ENCODE peak calls at places on chromosomes 3 and 15, in six cellular contexts. One of them, this sample, is unnamed.

GRCh38 chr15:77857419-77857818 is 220.1 kb downstream of the TBC1D2B start:
- DNase-seq in psoas muscle: no peak
- DNase-seq in CD4-positive, alpha-beta T cell: no peak
- DNase-seq in left ventricle myocardium inferior: no peak
- DNase-seq in CD8-positive, alpha-beta T cell: no peak
- DNase-seq in heart right ventricle: no peak
- DNase-seq in this sample: no peak

GRCh38 chr3:170056710-170057454 is 19.1 kb downstream of the GPR160 start:
- DNase-seq in psoas muscle: no peak
- DNase-seq in CD4-positive, alpha-beta T cell: no peak
- DNase-seq in left ventricle myocardium inferior: no peak
- DNase-seq in CD8-positive, alpha-beta T cell: no peak
- DNase-seq in heart right ventricle: no peak
- DNase-seq in this sample: no peak

GRCh38 chr3:17995769-17996168 is 253.3 kb upstream of the TBC1D5 start:
- DNase-seq in psoas muscle: no peak
- DNase-seq in CD4-positive, alpha-beta T cell: no peak
- DNase-seq in left ventricle myocardium inferior: no peak
- DNase-seq in CD8-positive, alpha-beta T cell: no peak
- DNase-seq in heart right ventricle: no peak
- DNase-seq in this sample: no peak

GRCh38 chr3:153829596-153830170 is 291.5 kb upstream of the ARHGEF26 start:
- DNase-seq in psoas muscle: no peak
- DNase-seq in CD4-positive, alpha-beta T cell: no peak
- DNase-seq in left ventricle myocardium inferior: no peak
- DNase-seq in CD8-positive, alpha-beta T cell: no peak
- DNase-seq in heart right ventricle: no peak
- DNase-seq in this sample: no peak

GRCh38 chr3:71492566-71492965 is 91.0 kb downstream of the FOXP1 start:
- DNase-seq in psoas muscle: no peak
- DNase-seq in CD4-positive, alpha-beta T cell: no peak
- DNase-seq in left ventricle myocardium inferior: no peak
- DNase-seq in CD8-positive, alpha-beta T cell: no peak
- DNase-seq in heart right ventricle: no peak
- DNase-seq in this sample: no peak

GRCh38 chr3:15327941-15328340 is 4.4 kb downstream of the SH3BP5 start:
- DNase-seq in psoas muscle: peak; percentile 70
- DNase-seq in CD4-positive, alpha-beta T cell: peak; percentile 23
- DNase-seq in left ventricle myocardium inferior: peak; percentile 42
- DNase-seq in CD8-positive, alpha-beta T cell: no peak
- DNase-seq in heart right ventricle: peak; percentile 37
- DNase-seq in this sample: peak; percentile 84

GRCh38 chr3:14925729-14926591 is 21.4 kb upstream of the NR2C2 start:
- DNase-seq in psoas muscle: no peak
- DNase-seq in CD4-positive, alpha-beta T cell: peak; percentile 15
- DNase-seq in left ventricle myocardium inferior: no peak
- DNase-seq in CD8-positive, alpha-beta T cell: peak; percentile 33
- DNase-seq in heart right ventricle: no peak
- DNase-seq in this sample: no peak

GRCh38 chr3:13215940-13216546 is 142.8 kb upstream of the IQSEC1 start:
- DNase-seq in psoas muscle: no peak
- DNase-seq in CD4-positive, alpha-beta T cell: no peak
- DNase-seq in left ventricle myocardium inferior: no peak
- DNase-seq in CD8-positive, alpha-beta T cell: no peak
- DNase-seq in heart right ventricle: no peak
- DNase-seq in this sample: no peak

GRCh38 chr3:43478380-43478779 is 143.4 kb downstream of the ANO10 start:
- DNase-seq in psoas muscle: no peak
- DNase-seq in CD4-positive, alpha-beta T cell: no peak
- DNase-seq in left ventricle myocardium inferior: no peak
- DNase-seq in CD8-positive, alpha-beta T cell: no peak
- DNase-seq in heart right ventricle: no peak
- DNase-seq in this sample: no peak

GRCh38 chr15:96232335-96232734 is 98.2 kb upstream of the NR2F2 start:
- DNase-seq in psoas muscle: no peak
- DNase-seq in CD4-positive, alpha-beta T cell: no peak
- DNase-seq in left ventricle myocardium inferior: no peak
- DNase-seq in CD8-positive, alpha-beta T cell: no peak
- DNase-seq in heart right ventricle: no peak
- DNase-seq in this sample: no peak

GRCh38 chr3:150170843-150171513 is 200.3 kb upstream of the PFN2 start:
- DNase-seq in psoas muscle: no peak
- DNase-seq in CD4-positive, alpha-beta T cell: no peak
- DNase-seq in left ventricle myocardium inferior: peak; percentile 19
- DNase-seq in CD8-positive, alpha-beta T cell: no peak
- DNase-seq in heart right ventricle: peak; percentile 10
- DNase-seq in this sample: no peak

GRCh38 chr15:44606740-44607139 is 56.7 kb downstream of the SPG11 start:
- DNase-seq in psoas muscle: no peak
- DNase-seq in CD4-positive, alpha-beta T cell: no peak
- DNase-seq in left ventricle myocardium inferior: no peak
- DNase-seq in CD8-positive, alpha-beta T cell: no peak
- DNase-seq in heart right ventricle: no peak
- DNase-seq in this sample: no peak
- TF ChIP-seq CTCF in psoas muscle: no peak
- TF ChIP-seq CTCF in CD4-positive, alpha-beta T cell: no peak
- TF ChIP-seq CTCF in left ventricle myocardium inferior: no peak
- TF ChIP-seq CTCF in CD8-positive, alpha-beta T cell: no peak
- TF ChIP-seq CTCF in heart right ventricle: no peak
- TF ChIP-seq CTCF in this sample: no peak

GRCh38 chr15:89362203-89363101 is 27.8 kb upstream of the POLG start:
- DNase-seq in psoas muscle: no peak
- DNase-seq in CD4-positive, alpha-beta T cell: no peak
- DNase-seq in left ventricle myocardium inferior: no peak
- DNase-seq in CD8-positive, alpha-beta T cell: no peak
- DNase-seq in heart right ventricle: no peak
- DNase-seq in this sample: no peak

GRCh38 chr15:89363133-89363532 is 28.5 kb upstream of the POLG start:
- DNase-seq in psoas muscle: no peak
- DNase-seq in CD4-positive, alpha-beta T cell: no peak
- DNase-seq in left ventricle myocardium inferior: no peak
- DNase-seq in CD8-positive, alpha-beta T cell: no peak
- DNase-seq in heart right ventricle: no peak
- DNase-seq in this sample: no peak

GRCh38 chr15:89360294-89360971 is 25.8 kb upstream of the POLG start:
- DNase-seq in psoas muscle: no peak
- DNase-seq in CD4-positive, alpha-beta T cell: no peak
- DNase-seq in left ventricle myocardium inferior: no peak
- DNase-seq in CD8-positive, alpha-beta T cell: no peak
- DNase-seq in heart right ventricle: no peak
- DNase-seq in this sample: no peak

GRCh38 chr15:89359471-89360293 is 25.1 kb upstream of the POLG start:
- DNase-seq in psoas muscle: no peak
- DNase-seq in CD4-positive, alpha-beta T cell: no peak
- DNase-seq in left ventricle myocardium inferior: no peak
- DNase-seq in CD8-positive, alpha-beta T cell: no peak
- DNase-seq in heart right ventricle: no peak
- DNase-seq in this sample: no peak

GRCh38 chr15:89361451-89362202 is 27.0 kb upstream of the POLG start:
- DNase-seq in psoas muscle: peak; percentile 66
- DNase-seq in CD4-positive, alpha-beta T cell: peak; percentile 48
- DNase-seq in left ventricle myocardium inferior: peak; percentile 61
- DNase-seq in CD8-positive, alpha-beta T cell: peak; percentile 58
- DNase-seq in heart right ventricle: peak; percentile 70
- DNase-seq in this sample: no peak
- H3K27me3 ChIP-seq in psoas muscle: peaks cover 38% of the 10 kb centered on the region
- H3K27me3 ChIP-seq in CD4-positive, alpha-beta T cell: peaks cover 92% of the 10 kb centered on the region
- H3K27me3 ChIP-seq in left ventricle myocardium inferior: peaks cover 100% of the 10 kb centered on the region
- H3K27me3 ChIP-seq in CD8-positive, alpha-beta T cell: peaks cover 77% of the 10 kb centered on the region
- H3K27me3 ChIP-seq in heart right ventricle: peaks cover 100% of the 10 kb centered on the region
- H3K27me3 ChIP-seq in this sample: peaks cover 100% of the 10 kb centered on the region

GRCh38 chr15:51386486-51386885 is 45.0 kb downstream of the GLDN start:
- DNase-seq in psoas muscle: no peak
- DNase-seq in CD4-positive, alpha-beta T cell: no peak
- DNase-seq in left ventricle myocardium inferior: no peak
- DNase-seq in CD8-positive, alpha-beta T cell: no peak
- DNase-seq in heart right ventricle: no peak
- DNase-seq in this sample: no peak

GRCh38 chr15:51379390-51379789 is 37.9 kb downstream of the GLDN start:
- DNase-seq in psoas muscle: no peak
- DNase-seq in CD4-positive, alpha-beta T cell: no peak
- DNase-seq in left ventricle myocardium inferior: no peak
- DNase-seq in CD8-positive, alpha-beta T cell: no peak
- DNase-seq in heart right ventricle: no peak
- DNase-seq in this sample: no peak

GRCh38 chr15:51380999-51381806 is 39.7 kb downstream of the GLDN start:
- DNase-seq in psoas muscle: no peak
- DNase-seq in CD4-positive, alpha-beta T cell: no peak
- DNase-seq in left ventricle myocardium inferior: no peak
- DNase-seq in CD8-positive, alpha-beta T cell: no peak
- DNase-seq in heart right ventricle: no peak
- DNase-seq in this sample: peak; percentile 74

GRCh38 chr15:51386029-51386428 is 44.6 kb downstream of the GLDN start:
- DNase-seq in psoas muscle: no peak
- DNase-seq in CD4-positive, alpha-beta T cell: no peak
- DNase-seq in left ventricle myocardium inferior: no peak
- DNase-seq in CD8-positive, alpha-beta T cell: no peak
- DNase-seq in heart right ventricle: no peak
- DNase-seq in this sample: no peak

GRCh38 chr15:51382787-51383186 is 41.3 kb downstream of the GLDN start:
- DNase-seq in psoas muscle: no peak
- DNase-seq in CD4-positive, alpha-beta T cell: no peak
- DNase-seq in left ventricle myocardium inferior: no peak
- DNase-seq in CD8-positive, alpha-beta T cell: no peak
- DNase-seq in heart right ventricle: no peak
- DNase-seq in this sample: no peak
- TF ChIP-seq CTCF in psoas muscle: peak; percentile 22
- TF ChIP-seq CTCF in CD4-positive, alpha-beta T cell: no peak
- TF ChIP-seq CTCF in left ventricle myocardium inferior: peak; percentile 54
- TF ChIP-seq CTCF in CD8-positive, alpha-beta T cell: no peak
- TF ChIP-seq CTCF in heart right ventricle: peak; percentile 17
- TF ChIP-seq CTCF in this sample: no peak

DNA sequence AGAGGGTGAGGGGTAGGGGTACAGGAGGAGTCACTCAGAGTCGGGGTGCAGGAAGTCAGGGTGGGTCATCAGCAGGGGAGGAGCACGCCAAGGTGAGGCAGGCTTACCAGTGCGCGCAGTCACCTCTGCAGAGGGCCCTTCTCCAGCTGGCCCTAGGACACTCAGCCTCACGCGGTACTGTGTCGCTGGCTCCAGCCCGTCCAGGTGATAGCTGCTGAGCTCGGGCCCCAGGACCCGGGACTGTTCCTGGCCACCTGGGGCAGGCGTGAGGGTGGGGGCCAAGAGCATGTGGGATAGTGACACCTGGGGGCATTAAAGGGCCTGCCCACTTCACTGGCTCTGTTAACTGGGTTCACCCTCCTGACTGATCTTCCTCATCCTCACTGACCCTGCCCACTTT is 7.4 kb downstream of the COL7A1 start:
- DNase-seq in psoas muscle: no peak
- DNase-seq in CD4-positive, alpha-beta T cell: no peak
- DNase-seq in left ventricle myocardium inferior: no peak
- DNase-seq in CD8-positive, alpha-beta T cell: no peak
- DNase-seq in heart right ventricle: no peak
- DNase-seq in this sample: no peak
- H3K27me3 ChIP-seq in psoas muscle: no peaks in the 10 kb centered on the region
- H3K27me3 ChIP-seq in CD4-positive, alpha-beta T cell: peaks cover 5% of the 10 kb centered on the region
- H3K27me3 ChIP-seq in left ventricle myocardium inferior: no peaks in the 10 kb centered on the region
- H3K27me3 ChIP-seq in CD8-positive, alpha-beta T cell: no peaks in the 10 kb centered on the region
- H3K27me3 ChIP-seq in heart right ventricle: no peaks in the 10 kb centered on the region
- H3K27me3 ChIP-seq in this sample: no peaks in the 10 kb centered on the region

GRCh38 chr15:60079210-60079609 is 75.1 kb downstream of the FOXB1 start:
- DNase-seq in psoas muscle: no peak
- DNase-seq in CD4-positive, alpha-beta T cell: no peak
- DNase-seq in left ventricle myocardium inferior: no peak
- DNase-seq in CD8-positive, alpha-beta T cell: no peak
- DNase-seq in heart right ventricle: no peak
- DNase-seq in this sample: no peak
- TF ChIP-seq CTCF in psoas muscle: no peak
- TF ChIP-seq CTCF in CD4-positive, alpha-beta T cell: no peak
- TF ChIP-seq CTCF in left ventricle myocardium inferior: no peak
- TF ChIP-seq CTCF in CD8-positive, alpha-beta T cell: no peak
- TF ChIP-seq CTCF in heart right ventricle: no peak
- TF ChIP-seq CTCF in this sample: no peak

GRCh38 chr15:73841756-73842590 is 31.4 kb upstream of the TBC1D21 start:
- DNase-seq in psoas muscle: no peak
- DNase-seq in CD4-positive, alpha-beta T cell: no peak
- DNase-seq in left ventricle myocardium inferior: no peak
- DNase-seq in CD8-positive, alpha-beta T cell: no peak
- DNase-seq in heart right ventricle: no peak
- DNase-seq in this sample: peak; percentile 10

GRCh38 chr15:73840771-73841170 is 32.6 kb upstream of the TBC1D21 start:
- DNase-seq in psoas muscle: no peak
- DNase-seq in CD4-positive, alpha-beta T cell: no peak
- DNase-seq in left ventricle myocardium inferior: no peak
- DNase-seq in CD8-positive, alpha-beta T cell: no peak
- DNase-seq in heart right ventricle: no peak
- DNase-seq in this sample: peak; percentile 16

GRCh38 chr15:73838795-73839565 is 34.4 kb upstream of the TBC1D21 start:
- DNase-seq in psoas muscle: peak; percentile 71
- DNase-seq in CD4-positive, alpha-beta T cell: no peak
- DNase-seq in left ventricle myocardium inferior: peak; percentile 85
- DNase-seq in CD8-positive, alpha-beta T cell: no peak
- DNase-seq in heart right ventricle: peak; percentile 82
- DNase-seq in this sample: no peak

GRCh38 chr15:73843787-73844186 is 29.6 kb upstream of the TBC1D21 start:
- DNase-seq in psoas muscle: no peak
- DNase-seq in CD4-positive, alpha-beta T cell: no peak
- DNase-seq in left ventricle myocardium inferior: no peak
- DNase-seq in CD8-positive, alpha-beta T cell: no peak
- DNase-seq in heart right ventricle: no peak
- DNase-seq in this sample: no peak

GRCh38 chr15:73839699-73840098 is 33.7 kb upstream of the TBC1D21 start:
- DNase-seq in psoas muscle: no peak
- DNase-seq in CD4-positive, alpha-beta T cell: no peak
- DNase-seq in left ventricle myocardium inferior: no peak
- DNase-seq in CD8-positive, alpha-beta T cell: no peak
- DNase-seq in heart right ventricle: no peak
- DNase-seq in this sample: peak; percentile 28
- H3K27me3 ChIP-seq in psoas muscle: no peaks in the 10 kb centered on the region
- H3K27me3 ChIP-seq in CD4-positive, alpha-beta T cell: peaks cover 24% of the 10 kb centered on the region
- H3K27me3 ChIP-seq in left ventricle myocardium inferior: peaks cover 11% of the 10 kb centered on the region
- H3K27me3 ChIP-seq in CD8-positive, alpha-beta T cell: no peaks in the 10 kb centered on the region
- H3K27me3 ChIP-seq in heart right ventricle: peaks cover 8% of the 10 kb centered on the region
- H3K27me3 ChIP-seq in this sample: peaks cover 45% of the 10 kb centered on the region